ENCODE peak calls at places on chromosome 5, in four cellular contexts. C, O, S and R are unnamed samples.

GRCh38 chr5:74017786-74018211 is 391.8 kb downstream of the ARHGEF28 start:
- DNase-seq in C (peak; percentile 36), O (no peak), S (no peak), R (no peak)

GRCh38 chr5:4901305-4901751 is 238.8 kb upstream of the ADAMTS16 start:
- DNase-seq in C (no peak), O (no peak), S (no peak), R (no peak)

GRCh38 chr5:179623906-179624741 is 653 bp upstream of the HNRNPH1 start:
- DNase-seq in C (peak; percentile 90), O (no peak), S (peak; percentile 60), R (no peak)

GRCh38 chr5:128202320-128202719 is 118.8 kb downstream of the SLC12A2 start:
- DNase-seq in C (peak; percentile 45), O (no peak), S (no peak), R (no peak)

GRCh38 chr5:54263447-54263846 is 46.9 kb downstream of the ARL15 start:
- DNase-seq in C (no peak), O (no peak), S (no peak), R (no peak)

GRCh38 chr5:1561402-1561929 is 37.7 kb upstream of the LPCAT1 start:
- DNase-seq in C (no peak), O (no peak), S (no peak), R (no peak)

GRCh38 chr5:167639213-167639612 is 652.2 kb upstream of the WWC1 start:
- DNase-seq in C (peak; percentile 83), O (no peak), S (no peak), R (no peak)

GRCh38 chr5:43104102-43104501 is 16.6 kb upstream of the ZNF131 start:
- DNase-seq in C (peak; percentile 9), O (no peak), S (no peak), R (no peak)

GRCh38 chr5:179201986-179202385 is 141.8 kb downstream of the ZNF354C start:
- DNase-seq in C (no peak), O (no peak), S (no peak), R (no peak)

GRCh38 chr5:134026521-134027202 is 21.9 kb upstream of the VDAC1 start:
- DNase-seq in C (peak; percentile 75), O (no peak), S (no peak), R (no peak)

GRCh38 chr5:52356311-52356918 is 431.3 kb upstream of the ITGA1 start:
- DNase-seq in C (peak; percentile 9), O (no peak), S (no peak), R (no peak)

GRCh38 chr5:110177729-110178128 is 488.0 kb downstream of the MAN2A1 start:
- DNase-seq in C (no peak), O (no peak), S (no peak), R (no peak)

GRCh38 chr5:64594601-64595518 is 89.0 kb downstream of the RGS7BP start:
- DNase-seq in C (no peak), O (no peak), S (no peak), R (no peak)

GRCh38 chr5:171709930-171710329 is 75.7 kb upstream of the SMIM23 start:
- DNase-seq in C (no peak), O (peak; percentile 12), S (no peak), R (no peak)

GRCh38 chr5:52840286-52841050 is 52.8 kb downstream of the ITGA1 start:
- DNase-seq in C (peak; percentile 82), O (no peak), S (peak; percentile 31), R (no peak)

GRCh38 chr5:129400395-129400983 is 59.6 kb upstream of the ADAMTS19 start:
- DNase-seq in C (peak; percentile 4), O (no peak), S (no peak), R (no peak)